ENCODE peak calls at places on chromosomes 16 and 17, in five cellular contexts. V, R, X, L and D are unnamed samples. For H3K9me3, the result is how much of the 10 kb centered on the place peaks cover.

GRCh38 chr17:82318772-82319606 is 1.6 kb upstream of the CD7 start:
- DNase-seq in X (no peak), R (no peak), L (no peak), V (no peak), D (no peak)

GRCh38 chr16:54627616-54628015 is 303.0 kb upstream of the IRX5 start:
- DNase-seq in R (no peak), L (no peak), V (no peak), X (no peak), D (no peak)

GRCh38 chr16:85832578-85833539 is 33.4 kb downstream of the COX4I1 start:
- DNase-seq in V (no peak), R (no peak), L (no peak), X (no peak), D (no peak)

GRCh38 chr16:75304521-75305363 is 53.3 kb upstream of the BCAR1 start:
- DNase-seq in R (no peak), X (no peak), V (peak), L (peak), D (peak)

GRCh38 chr17:42775534-42776098 is 2.4 kb downstream of the VPS25 start:
- DNase-seq in X (no peak), V (peak), L (peak), R (no peak), D (no peak)

GRCh38 chr17:31544186-31544585 is 152.7 kb downstream of the RAB11FIP4 start:
- DNase-seq in L (no peak), R (no peak), X (no peak), V (no peak), D (no peak)

GRCh38 chr17:73347355-73347754 is 35.6 kb upstream of the CDC42EP4 start:
- DNase-seq in X (no peak), R (no peak), L (no peak), V (no peak), D (no peak)

GRCh38 chr17:1625507-1626080 is 3.0 kb downstream of the SLC43A2 start:
- DNase-seq in L (no peak), X (no peak), R (no peak), V (no peak), D (no peak)

GRCh38 chr16:68406458-68407041 is 41.8 kb downstream of the SMPD3 start:
- DNase-seq in X (no peak), R (no peak), V (no peak), L (no peak), D (no peak)

GRCh38 chr16:71867934-71868333 is 16.0 kb downstream of the ZNF821 start:
- DNase-seq in V (no peak), X (no peak), L (peak), R (no peak), D (no peak)

GRCh38 chr17:40122466-40122943 is 734 bp downstream of the MSL1 start:
- DNase-seq in V (peak), L (no peak), X (no peak), R (no peak), D (no peak)

GRCh38 chr16:14559809-14560227 is 70.2 kb downstream of the PARN start:
- DNase-seq in V (no peak), L (peak), X (no peak), R (no peak), D (no peak)

GRCh38 chr17:57505841-57506240 is 239.3 kb downstream of the CCDC182 start:
- DNase-seq in L (no peak), X (no peak), V (no peak), R (no peak), D (no peak)

GRCh38 chr16:82892327-82892726 is 265.6 kb downstream of the CDH13 start:
- DNase-seq in R (no peak), V (no peak), X (no peak), L (no peak), D (no peak)

GRCh38 chr17:48003686-48004120 is 32.8 kb downstream of the CDK5RAP3 start:
- DNase-seq in V (no peak), R (no peak), L (no peak), X (no peak), D (no peak)

GRCh38 chr17:33154869-33155455 is 138.1 kb downstream of the ASIC2 start:
- DNase-seq in X (no peak), R (no peak), L (no peak), V (no peak), D (no peak)

GRCh38 chr17:58338907-58339774 is 10.5 kb upstream of the TSPOAP1 start:
- DNase-seq in V (peak), L (peak), X (no peak), R (peak), D (no peak)

GRCh38 chr17:73166731-73167581 is 2.1 kb downstream of the SSTR2 start:
- DNase-seq in R (no peak), X (no peak), L (no peak), V (no peak), D (no peak)

GRCh38 chr17:79231766-79232287 is 157.2 kb downstream of the ENGASE start:
- DNase-seq in X (no peak), V (no peak), L (no peak), R (no peak), D (no peak)

GRCh38 chr17:45135978-45136791 is 698 bp downstream of the ACBD4 start:
- DNase-seq in L (no peak), R (no peak), X (no peak), V (no peak), D (no peak)

GRCh38 chr16:76670125-76670857 is 393.1 kb downstream of the CNTNAP4 start:
- DNase-seq in V (no peak), R (no peak), L (no peak), X (no peak), D (no peak)

GRCh38 chr17:44155488-44155887 is 13.8 kb downstream of the HROB start:
- DNase-seq in R (no peak), L (no peak), V (no peak), X (no peak), D (no peak)

GRCh38 chr16:80056334-80056733 is 455.8 kb upstream of the MAF start:
- DNase-seq in V (no peak), R (no peak), X (no peak), L (no peak), D (no peak)

GRCh38 chr17:81380682-81381518 is 14.4 kb upstream of the BAHCC1 start:
- DNase-seq in L (no peak), X (no peak), V (no peak), R (no peak), D (no peak)

GRCh38 chr17:57918017-57918895 is 37.0 kb downstream of the CUEDC1 start:
- DNase-seq in R (no peak), V (peak), L (no peak), X (no peak), D (no peak)

GRCh38 chr16:50269769-50270509 is 3.6 kb downstream of the ADCY7 start:
- DNase-seq in L (no peak), R (no peak), V (no peak), X (no peak), D (no peak)

GRCh38 chr16:11354733-11355574 is 9.7 kb downstream of the RMI2 start:
- DNase-seq in L (no peak), R (peak), V (no peak), X (no peak), D (no peak)

GRCh38 chr17:78974635-78975591 is 4.8 kb downstream of the LGALS3BP start:
- DNase-seq in X (no peak), V (no peak), R (no peak), L (no peak), D (peak)

GRCh38 chr17:74566132-74566753 is 1.1 kb downstream of the CD300H start:
- DNase-seq in V (peak), X (peak), R (no peak), L (peak), D (peak)

GRCh38 chr16:21184834-21185233 is 26.4 kb downstream of the LDAF1 start:
- DNase-seq in V (no peak), R (no peak), L (no peak), X (no peak), D (no peak)

GRCh38 chr17:27449541-27449940 is 6.7 kb upstream of the KSR1 start:
- DNase-seq in L (no peak), X (no peak), V (no peak), R (no peak), D (no peak)

GRCh38 chr17:55577687-55578086 is 66.4 kb upstream of the SMIM36 start:
- DNase-seq in L (no peak), X (no peak), R (no peak), V (no peak), D (no peak)

GRCh38 chr17:36849871-36850348 is 87.4 kb upstream of the LHX1 start:
- DNase-seq in V (peak), L (no peak), R (peak), X (no peak), D (peak)
- TF ChIP-seq ATF3 in V (peak), L (no peak), R (no peak), X (no peak), D (no peak)

GRCh38 chr17:77011173-77012011 is 129.4 kb upstream of the SEC14L1 start:
- DNase-seq in L (peak), X (no peak), R (no peak), V (no peak), D (peak)
- TF ChIP-seq SRF in L (no peak), X (no peak), R (no peak), V (no peak), D (no peak)

GRCh38 chr16:10338426-10338825 is 47.4 kb upstream of the ATF7IP2 start:
- DNase-seq in L (no peak), R (no peak), V (no peak), X (no peak), D (no peak)

GRCh38 chr16:10335681-10336080 is 50.2 kb upstream of the ATF7IP2 start:
- DNase-seq in V (no peak), L (no peak), X (no peak), R (no peak), D (no peak)

GRCh38 chr16:10345629-10346028 is 40.2 kb upstream of the ATF7IP2 start:
- DNase-seq in X (no peak), V (no peak), L (no peak), R (no peak), D (no peak)

GRCh38 chr16:10343124-10343760 is 42.6 kb upstream of the ATF7IP2 start:
- DNase-seq in L (no peak), V (no peak), R (no peak), X (no peak), D (peak)

GRCh38 chr16:10339777-10340752 is 45.8 kb upstream of the ATF7IP2 start:
- DNase-seq in V (no peak), R (no peak), X (no peak), L (no peak), D (no peak)
- H3K9me3 ChIP-seq in V (half or more), R (under half), X (under half), L (under half), D (under half)

GRCh38 chr17:14590458-14591250 is 289.8 kb downstream of the HS3ST3B1 start:
- DNase-seq in V (no peak), R (no peak), X (no peak), L (no peak), D (no peak)

GRCh38 chr17:14593956-14594355 is 293.1 kb downstream of the HS3ST3B1 start:
- DNase-seq in V (no peak), R (no peak), L (no peak), X (no peak), D (no peak)

GRCh38 chr17:14594690-14595089 is 293.8 kb downstream of the HS3ST3B1 start:
- DNase-seq in X (no peak), L (no peak), V (no peak), R (no peak), D (no peak)

DNA sequence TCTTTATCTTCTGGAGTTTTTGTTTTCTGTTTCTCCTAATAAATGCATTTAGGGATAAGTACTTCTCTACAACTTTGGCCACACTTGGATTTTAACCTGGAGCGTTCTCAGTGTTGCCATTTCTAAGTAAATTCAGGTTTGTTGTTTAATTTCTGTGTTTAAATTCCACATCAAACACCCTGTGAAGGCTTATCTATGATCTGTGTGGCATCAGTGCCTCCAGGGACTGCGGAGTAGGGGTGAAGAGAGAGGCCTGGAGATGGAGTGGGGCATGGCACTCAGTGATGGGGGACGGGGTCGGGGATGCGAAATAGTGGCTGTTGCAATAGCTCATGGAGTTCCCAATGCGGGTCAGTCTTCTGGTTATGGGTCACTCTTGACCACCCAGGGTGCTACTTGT is 294.8 kb downstream of the HS3ST3B1 start:
- DNase-seq in X (no peak), R (no peak), V (no peak), L (no peak), D (no peak)
- TF ChIP-seq ATF3 in X (no peak), R (no peak), V (no peak), L (no peak), D (no peak)

DNA sequence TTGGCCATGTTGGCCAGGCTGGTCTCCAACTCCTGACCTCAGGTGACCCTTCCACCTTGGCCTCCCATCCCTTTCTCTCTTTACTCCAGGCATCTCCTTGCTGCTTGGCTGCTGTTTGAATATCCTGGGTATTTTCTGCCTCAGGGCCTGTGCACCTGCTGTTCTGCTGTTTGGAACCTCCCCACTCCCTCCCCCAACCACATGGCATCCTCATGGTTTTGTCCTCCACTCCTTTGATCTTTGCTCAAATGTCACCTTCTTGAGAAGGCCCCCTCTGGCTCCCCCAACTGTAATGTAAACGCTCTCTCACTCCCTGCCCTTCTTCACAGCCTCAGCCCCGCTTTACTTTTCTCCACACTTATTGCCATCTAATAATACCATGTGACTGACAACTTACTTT is 152.0 kb downstream of the GSG1L start:
- DNase-seq in X (no peak), V (no peak), R (no peak), L (no peak), D (no peak)
- TF ChIP-seq SRF in X (no peak), V (no peak), R (no peak), L (no peak), D (no peak)

GRCh38 chr16:31636433-31636832 is 108.7 kb downstream of the AHSP start:
- DNase-seq in R (no peak), V (no peak), X (no peak), L (no peak), D (no peak)
- H3K9me3 ChIP-seq in R (under half), V (under half), X (under half), L (under half), D (under half)

GRCh38 chr17:76726231-76726765 is at the start of gene JMJD6:
- DNase-seq in V (peak), R (peak), X (peak), L (peak), D (peak)
- TF ChIP-seq ATF3 in V (no peak), R (no peak), X (no peak), L (no peak), D (no peak)

GRCh38 chr16:52265446-52265861 is 281.5 kb downstream of the TOX3 start:
- DNase-seq in R (no peak), X (peak), L (no peak), V (no peak), D (no peak)

GRCh38 chr16:52271088-52271487 is 275.9 kb downstream of the TOX3 start:
- DNase-seq in V (no peak), R (no peak), L (no peak), X (no peak), D (no peak)
- TF ChIP-seq SRF in V (no peak), R (no peak), L (no peak), X (no peak), D (no peak)